ENCODE peak calls at places on chromosomes 6 and 20, in five cellular contexts. D, R, V, I and P are unnamed samples.

GRCh38 chr6:89209457-89209856 is 7.7 kb downstream of the GABRR1 start:
- DNase-seq in D (no peak), R (no peak), V (no peak), I (no peak), P (no peak)

GRCh38 chr6:117989086-117989485 is 82.0 kb downstream of the SLC35F1 start:
- DNase-seq in D (no peak), R (no peak), V (no peak), I (no peak), P (no peak)

GRCh38 chr20:38340693-38341092 is 5.6 kb upstream of the LBP start:
- DNase-seq in D (no peak), R (no peak), V (no peak), I (no peak), P (no peak)

GRCh38 chr6:30647802-30648460 is 998 bp downstream of the C6orf136 start:
- DNase-seq in D (no peak), R (no peak), V (no peak), I (no peak), P (peak; percentile 49)

GRCh38 chr6:71619836-71620235 is 266.5 kb upstream of the RIMS1 start:
- DNase-seq in D (no peak), R (no peak), V (no peak), I (no peak), P (peak; percentile 8)

GRCh38 chr6:46888578-46888977 is 33.2 kb downstream of the ADGRF5 start:
- DNase-seq in D (no peak), R (no peak), V (no peak), I (no peak), P (no peak)

GRCh38 chr6:164085552-164086325 is 671.2 kb downstream of the QKI start:
- DNase-seq in D (no peak), R (peak; percentile 87), V (no peak), I (no peak), P (no peak)

GRCh38 chr6:145963216-145964068 is 716 bp downstream of the SHPRH start:
- DNase-seq in D (peak; percentile 66), R (peak; percentile 38), V (no peak), I (no peak), P (peak; percentile 41)

GRCh38 chr6:83430606-83431544 is at the start of gene ME1:
- DNase-seq in D (peak; percentile 63), R (peak; percentile 79), V (no peak), I (peak; percentile 9), P (peak; percentile 82)

GRCh38 chr20:32539817-32540675 is 45.1 kb downstream of the NOL4L start:
- DNase-seq in D (no peak), R (no peak), V (no peak), I (peak; percentile 65), P (no peak)

GRCh38 chr6:152695317-152696043 is 2.2 kb upstream of the MYCT1 start:
- DNase-seq in D (no peak), R (no peak), V (no peak), I (no peak), P (no peak)

GRCh38 chr20:14979472-14979986 is 642.1 kb upstream of the FLRT3 start:
- DNase-seq in D (no peak), R (no peak), V (peak; percentile 69), I (no peak), P (no peak)

GRCh38 chr6:36651659-36652379 is 26.7 kb upstream of the CDKN1A start:
- DNase-seq in D (no peak), R (no peak), V (no peak), I (no peak), P (no peak)

GRCh38 chr6:82924799-82925535 is 140.7 kb downstream of the UBE3D start:
- DNase-seq in D (no peak), R (no peak), V (no peak), I (no peak), P (no peak)

GRCh38 chr6:167826230-167827061 is at the start of gene AFDN:
- DNase-seq in D (peak; percentile 69), R (peak; percentile 78), V (no peak), I (peak; percentile 55), P (peak; percentile 36)
- TF ChIP-seq CTCF in D (peak; percentile 23), R (peak; percentile 59), V (peak; percentile 43), I (no peak), P (peak; percentile 62)

DNA sequence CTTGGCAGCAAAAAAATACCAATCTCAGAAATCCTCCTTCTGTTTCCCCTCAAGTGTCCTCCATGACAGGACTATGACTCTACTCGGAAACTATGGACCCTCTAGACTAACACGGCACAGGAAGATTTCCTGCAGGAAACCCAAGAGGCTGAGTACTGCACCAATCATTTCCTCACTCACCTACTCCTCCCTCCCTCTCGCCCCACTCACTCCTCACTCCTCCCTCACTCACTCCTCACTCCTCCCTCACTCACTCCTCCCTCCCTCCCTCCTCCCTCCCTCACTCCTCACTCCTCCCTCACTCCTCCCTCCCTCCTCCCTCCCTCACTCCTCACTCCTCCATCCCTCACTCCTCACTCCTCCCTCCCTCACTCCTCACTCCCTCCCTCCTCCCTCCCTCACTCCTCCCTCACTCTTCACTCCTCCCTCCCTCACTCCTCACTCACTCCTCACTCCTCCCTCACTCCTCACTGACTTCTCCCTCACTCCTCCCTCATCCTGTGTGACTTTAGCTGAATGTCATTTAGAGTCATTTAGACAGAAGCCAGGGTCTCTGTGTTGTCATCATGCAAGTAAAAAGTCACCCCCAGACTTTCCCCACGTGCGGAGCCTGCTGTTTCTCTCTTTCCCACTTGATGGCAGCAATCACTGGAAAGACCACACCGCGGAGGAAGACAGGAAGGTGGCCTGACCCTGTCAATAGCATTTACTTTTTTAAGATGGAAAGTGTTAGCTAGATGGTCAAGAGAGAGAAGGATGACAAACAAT is 226.8 kb upstream of the PDE10A start:
- DNase-seq in D (peak; percentile 62), R (no peak), V (no peak), I (no peak), P (no peak)
- TF ChIP-seq CTCF in D (peak; percentile 50), R (peak; percentile 70), V (peak; percentile 83), I (no peak), P (peak; percentile 31)

GRCh38 chr6:136846046-136846445 is 23.7 kb downstream of the PEX7 start:
- DNase-seq in D (peak; percentile 35), R (no peak), V (no peak), I (no peak), P (peak; percentile 46)
- TF ChIP-seq CTCF in D (peak; percentile 88), R (peak; percentile 79), V (peak; percentile 82), I (peak; percentile 63), P (peak; percentile 92)

GRCh38 chr20:23401051-23401450 is 20.2 kb downstream of the NAPB start:
- DNase-seq in D (no peak), R (no peak), V (no peak), I (no peak), P (no peak)

GRCh38 chr20:23397961-23398360 is 23.3 kb downstream of the NAPB start:
- DNase-seq in D (no peak), R (no peak), V (no peak), I (no peak), P (peak; percentile 47)

GRCh38 chr20:23403721-23404120 is 17.6 kb downstream of the NAPB start:
- DNase-seq in D (no peak), R (no peak), V (no peak), I (no peak), P (no peak)

GRCh38 chr20:23396961-23397620 is 24.2 kb downstream of the NAPB start:
- DNase-seq in D (no peak), R (no peak), V (no peak), I (no peak), P (no peak)

GRCh38 chr20:23399568-23400241 is 21.6 kb downstream of the NAPB start:
- DNase-seq in D (no peak), R (no peak), V (no peak), I (no peak), P (peak; percentile 58)
- TF ChIP-seq CTCF in D (peak; percentile 30), R (no peak), V (no peak), I (no peak), P (peak; percentile 60)

DNA sequence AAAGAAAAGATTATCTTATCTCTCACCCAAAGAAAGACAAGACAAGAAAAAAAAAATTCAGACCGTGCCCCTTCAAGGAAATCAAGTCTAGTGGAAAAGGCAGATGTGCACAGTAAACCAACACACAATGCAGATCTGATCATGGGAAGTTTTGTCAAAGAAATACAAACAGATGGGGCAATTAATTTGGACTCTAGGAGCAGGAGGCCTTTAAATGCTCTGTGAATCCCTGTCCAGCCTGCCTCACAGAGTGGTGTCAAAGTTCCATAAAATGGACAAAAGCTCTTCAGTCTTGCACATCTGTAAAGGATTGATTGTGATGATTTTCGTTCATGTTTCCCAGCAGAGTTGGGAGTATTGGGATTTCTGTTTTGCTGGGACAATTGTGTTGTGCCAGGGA is 53.1 kb upstream of the TGM3 start:
- DNase-seq in D (no peak), R (no peak), V (no peak), I (no peak), P (no peak)
- TF ChIP-seq CTCF in D (no peak), R (no peak), V (no peak), I (no peak), P (no peak)

DNA sequence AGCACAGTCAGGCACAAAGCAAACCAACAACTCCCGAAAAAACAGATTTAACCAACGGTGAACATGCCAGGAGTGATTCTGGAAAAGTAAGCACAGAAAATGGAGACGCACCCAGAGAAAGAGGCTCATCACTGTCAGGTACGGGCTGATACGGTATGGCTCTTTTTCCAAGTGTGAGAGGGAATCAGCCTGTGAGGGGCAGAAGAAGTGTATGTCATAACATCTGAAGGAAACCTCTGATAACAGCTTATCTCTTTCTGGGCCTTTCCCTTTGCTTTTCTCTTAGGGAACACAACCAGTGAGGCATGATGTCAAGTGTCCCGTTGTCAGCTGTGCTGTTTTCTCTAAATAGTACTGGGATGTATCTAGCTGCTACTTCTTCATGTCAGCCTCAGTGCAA is 32.1 kb downstream of the ARFGEF2 start:
- DNase-seq in D (no peak), R (no peak), V (no peak), I (no peak), P (no peak)
- TF ChIP-seq CTCF in D (no peak), R (no peak), V (no peak), I (no peak), P (no peak)

DNA sequence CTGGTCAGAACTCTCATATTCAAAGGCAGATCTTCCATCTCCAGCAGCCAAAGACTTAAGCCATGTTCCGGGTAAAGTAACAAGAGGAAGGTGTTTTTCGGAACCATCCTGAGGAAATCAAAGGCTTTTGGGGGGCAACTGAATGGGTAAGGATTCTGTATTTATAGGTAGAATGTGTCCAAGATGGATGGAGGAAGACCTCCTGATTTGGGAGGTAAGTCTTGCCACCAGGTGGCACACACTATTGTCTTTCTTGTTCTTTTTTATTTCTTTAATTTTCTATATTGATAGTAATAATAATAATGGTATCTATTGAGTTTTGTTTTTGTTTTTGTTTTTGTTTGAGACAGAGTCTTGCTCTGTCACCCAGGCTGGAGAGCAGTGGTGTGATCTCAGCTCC is 53.0 kb upstream of the UBR2 start:
- DNase-seq in D (no peak), R (no peak), V (no peak), I (no peak), P (no peak)
- TF ChIP-seq CTCF in D (no peak), R (no peak), V (peak; percentile 27), I (no peak), P (peak; percentile 51)